ENCODE peak calls at places on chromosomes 5 and 9, in six cellular contexts. V is tibial artery; N is CD4-positive, alpha-beta T cell; J is GM19239; X is CD8-positive, alpha-beta T cell; E is Kasumi-1. R is an unnamed sample.
A peak's percentile ranks its signal among the peaks of the same experiment; 100 is the strongest.

GRCh38 chr9:16652511-16653101 is 217.9 kb downstream of the BNC2 start:
- DNase-seq in J (no peak), E (no peak), N (no peak), X (no peak), V (no peak), R (no peak)

GRCh38 chr5:155729684-155730059 is 597.3 kb upstream of the SGCD start:
- DNase-seq in X (no peak), V (no peak), J (no peak), N (no peak), E (no peak), R (peak; percentile 70)

GRCh38 chr9:3880851-3881250 is 355.1 kb upstream of the RFX3 start:
- DNase-seq in J (no peak), N (no peak), X (no peak), E (no peak), V (no peak), R (no peak)

GRCh38 chr5:60810438-60811085 is 33.5 kb downstream of the ELOVL7 start:
- DNase-seq in X (no peak), E (no peak), J (peak; percentile 32), N (no peak), V (no peak), R (no peak)

GRCh38 chr9:135129137-135129695 is 41.7 kb downstream of the OLFM1 start:
- DNase-seq in X (no peak), N (no peak), E (no peak), V (no peak), J (no peak), R (no peak)

GRCh38 chr5:76595755-76596481 is 27.3 kb downstream of the F2RL2 start:
- DNase-seq in J (no peak), N (no peak), V (no peak), E (no peak), X (no peak), R (no peak)

GRCh38 chr5:153523831-153524230 is 33.4 kb downstream of the GRIA1 start:
- DNase-seq in J (no peak), N (no peak), V (peak; percentile 43), X (no peak), E (no peak), R (no peak)

GRCh38 chr9:71741841-71742648 is 26.3 kb downstream of the CEMIP2 start:
- DNase-seq in E (no peak), N (no peak), X (no peak), V (no peak), J (no peak), R (no peak)

GRCh38 chr5:125316386-125316785 is 569.9 kb upstream of the ZNF608 start:
- DNase-seq in E (no peak), N (no peak), J (no peak), X (no peak), V (no peak), R (no peak)

GRCh38 chr5:43967165-43967564 is 364.2 kb downstream of the NNT start:
- DNase-seq in E (no peak), V (no peak), X (no peak), J (no peak), N (no peak), R (no peak)

GRCh38 chr9:84652496-84653081 is 16.9 kb upstream of the NTRK2 start:
- DNase-seq in X (no peak), J (no peak), V (no peak), N (no peak), E (no peak), R (no peak)

GRCh38 chr9:109901191-109901590 is 121.2 kb downstream of the PALM2AKAP2 start:
- DNase-seq in E (no peak), X (no peak), J (no peak), N (no peak), V (no peak), R (no peak)

GRCh38 chr9:134495881-134496412 is 145.7 kb upstream of the COL5A1 start:
- DNase-seq in X (no peak), V (no peak), E (no peak), N (no peak), J (no peak), R (no peak)

GRCh38 chr5:77145666-77146065 is 58.6 kb upstream of the ZBED3 start:
- DNase-seq in X (no peak), V (no peak), J (no peak), N (no peak), E (no peak), R (no peak)

GRCh38 chr5:56190500-56190899 is 42.6 kb downstream of the ANKRD55 start:
- DNase-seq in V (peak; percentile 60), J (no peak), X (peak; percentile 51), E (peak; percentile 43), N (no peak), R (no peak)

GRCh38 chr5:7884491-7885273 is 15.7 kb downstream of the MTRR start:
- DNase-seq in E (no peak), X (no peak), V (no peak), J (no peak), N (no peak), R (no peak)

GRCh38 chr5:59790399-59791130 is 103.0 kb downstream of the PDE4D start:
- DNase-seq in N (no peak), V (no peak), E (no peak), X (no peak), J (no peak), R (no peak)

GRCh38 chr9:82489579-82489915 is 501.0 kb downstream of the SPATA31D1 start:
- DNase-seq in X (no peak), V (no peak), E (no peak), N (no peak), J (no peak), R (no peak)

GRCh38 chr5:10596310-10596703 is 32.4 kb downstream of the ANKRD33B start:
- DNase-seq in J (no peak), E (no peak), V (no peak), N (no peak), X (no peak), R (no peak)

GRCh38 chr5:73853091-73853490 is 227.1 kb downstream of the ARHGEF28 start:
- DNase-seq in V (no peak), X (no peak), J (no peak), N (no peak), E (no peak), R (no peak)

GRCh38 chr9:109194157-109194556 is 27.1 kb upstream of the FRRS1L start:
- DNase-seq in V (no peak), J (no peak), X (no peak), N (no peak), E (no peak), R (no peak)

GRCh38 chr5:154168395-154168794 is 22.1 kb upstream of the GALNT10 start:
- DNase-seq in V (no peak), N (no peak), J (no peak), E (no peak), X (no peak), R (no peak)

GRCh38 chr5:9971301-9971700 is 278.4 kb downstream of the ATPSCKMT start:
- DNase-seq in X (no peak), V (no peak), E (no peak), J (no peak), N (no peak), R (no peak)

R was measured in amygdala.